ENCODE peak calls at places on chromosome 22, in six cellular contexts. C is transverse colon; A is naive thymus-derived CD4-positive, alpha-beta T cell; D is tibial nerve; U is neural progenitor cell; O is neuronal stem cell. G is an unnamed sample.

GRCh38 chr22:27213766-27214581 is 556.6 kb downstream of the MIAT start:
- DNase-seq in C (peak; percentile 38), A (no peak), D (peak; percentile 37), U (no peak), O (no peak), G (peak; percentile 70)

GRCh38 chr22:28885939-28886338 is 2.6 kb downstream of the ZNRF3 start:
- DNase-seq in C (peak; percentile 49), A (no peak), D (no peak), U (no peak), O (no peak), G (no peak)

GRCh38 chr22:42581762-42582716 is 28.3 kb downstream of the SERHL2 start:
- DNase-seq in C (peak; percentile 81), A (peak; percentile 78), D (peak; percentile 64), U (peak; percentile 87), O (peak; percentile 64), G (peak; percentile 82)

GRCh38 chr22:39972656-39973055 is 12.5 kb downstream of the TMA7B start:
- DNase-seq in C (no peak), A (no peak), D (no peak), U (no peak), O (no peak), G (no peak)

GRCh38 chr22:29055192-29055830 is 6.3 kb downstream of the C22orf31 start:
- DNase-seq in C (no peak), A (no peak), D (no peak), U (peak; percentile 36), O (no peak), G (no peak)

GRCh38 chr22:32255726-32256125 is 579 bp upstream of the SLC5A4 start:
- DNase-seq in C (no peak), A (no peak), D (no peak), U (no peak), O (no peak), G (no peak)

GRCh38 chr22:29480512-29481264 is 670 bp downstream of the NEFH start:
- DNase-seq in C (no peak), A (peak; percentile 16), D (no peak), U (peak; percentile 82), O (no peak), G (no peak)

GRCh38 chr22:43886231-43886630 is 5.6 kb downstream of the PNPLA5 start:
- DNase-seq in C (no peak), A (no peak), D (no peak), U (no peak), O (no peak), G (no peak)

GRCh38 chr22:40289991-40290459 is 56.3 kb upstream of the ADSL start:
- DNase-seq in C (peak; percentile 27), A (peak; percentile 77), D (no peak), U (no peak), O (no peak), G (no peak)

GRCh38 chr22:48228468-48228867 is 1466.0 kb downstream of the TBC1D22A start:
- DNase-seq in C (no peak), A (no peak), D (no peak), U (no peak), O (no peak), G (no peak)

GRCh38 chr22:49243335-49243734 is 584.3 kb downstream of the BRD1 start:
- DNase-seq in C (no peak), A (no peak), D (no peak), U (no peak), O (no peak), G (no peak)

GRCh38 chr22:47613606-47614350 is 851.3 kb downstream of the TBC1D22A start:
- DNase-seq in C (no peak), A (no peak), D (no peak), U (no peak), O (no peak), G (no peak)

DNA sequence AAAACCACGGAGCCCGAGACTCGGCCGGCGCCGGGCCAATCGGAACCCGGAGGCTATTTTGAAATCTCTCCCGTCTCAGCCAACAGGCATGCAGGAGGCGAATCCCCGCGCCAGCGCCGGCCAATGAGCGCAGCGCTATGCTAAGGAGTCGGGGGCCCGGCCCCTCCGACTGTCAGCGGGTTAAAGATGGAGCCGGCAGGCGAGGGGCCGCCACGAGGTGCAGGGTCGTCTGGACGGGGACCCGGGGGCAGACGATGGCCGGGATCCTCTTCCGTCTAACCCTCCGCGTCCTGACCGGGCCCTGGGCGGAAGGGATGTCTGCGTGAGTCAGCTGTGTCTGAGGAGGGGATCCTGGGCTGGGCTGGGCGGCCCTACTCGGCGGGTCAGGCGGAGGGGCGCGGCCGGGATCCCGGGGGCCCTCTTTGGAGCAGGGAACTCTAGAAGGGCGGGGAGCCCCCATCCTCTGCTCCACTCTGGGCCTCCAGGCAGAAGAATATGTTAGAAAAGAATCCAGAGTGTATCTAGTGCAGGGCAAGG is 10.0 kb downstream of the SDF2L1 start:
- DNase-seq in C (peak; percentile 86), A (peak; percentile 74), D (peak; percentile 78), U (peak; percentile 96), O (peak; percentile 91), G (peak; percentile 85)
- H3K27ac ChIP-seq in C (peak overlapping the region; percentile 25), A (peak overlapping the region; percentile 45), D (no peak overlapping the region), U (peak overlapping the region; percentile 6), O (peak overlapping the region; percentile 98), G (no peak overlapping the region)

DNA sequence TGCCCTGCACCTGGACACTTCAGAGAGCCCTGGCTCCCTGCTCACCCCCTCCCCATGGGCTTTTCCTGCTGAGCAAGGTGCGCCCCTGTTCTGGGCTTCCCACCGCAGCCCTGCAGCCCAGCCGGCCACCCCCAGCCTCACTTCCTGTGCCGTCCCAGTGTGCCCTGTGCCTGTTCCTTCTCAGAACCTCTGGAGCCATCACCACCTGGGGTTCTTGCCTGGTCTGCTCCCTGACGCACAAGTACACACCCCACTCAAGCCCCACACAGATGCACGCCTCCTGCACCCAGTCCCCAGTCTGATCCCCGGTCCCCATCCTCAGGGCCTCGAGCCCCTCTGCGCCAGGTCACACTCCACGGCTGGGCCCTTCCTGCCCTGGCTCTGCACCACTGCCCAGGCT is 23.9 kb upstream of the DGCR8 start:
- DNase-seq in C (no peak), A (no peak), D (no peak), U (no peak), O (no peak), G (no peak)
- H3K36me3 ChIP-seq in C (no peaks in the 10 kb centered on the region), A (no peaks in the 10 kb centered on the region), D (no peaks in the 10 kb centered on the region), U (no peaks in the 10 kb centered on the region), O (peaks cover 6% of the 10 kb centered on the region), G (peaks cover 93% of the 10 kb centered on the region)

GRCh38 chr22:36360011-36360410 is 27.8 kb downstream of the MYH9 start:
- DNase-seq in C (no peak), A (no peak), D (no peak), U (peak; percentile 50), O (no peak), G (no peak)
- H3K27ac ChIP-seq in C (peak overlapping the region; percentile 96), A (peak overlapping the region; percentile 57), D (no peak overlapping the region), U (no peak overlapping the region), O (peak overlapping the region; percentile 44), G (peak overlapping the region; percentile 88)

DNA sequence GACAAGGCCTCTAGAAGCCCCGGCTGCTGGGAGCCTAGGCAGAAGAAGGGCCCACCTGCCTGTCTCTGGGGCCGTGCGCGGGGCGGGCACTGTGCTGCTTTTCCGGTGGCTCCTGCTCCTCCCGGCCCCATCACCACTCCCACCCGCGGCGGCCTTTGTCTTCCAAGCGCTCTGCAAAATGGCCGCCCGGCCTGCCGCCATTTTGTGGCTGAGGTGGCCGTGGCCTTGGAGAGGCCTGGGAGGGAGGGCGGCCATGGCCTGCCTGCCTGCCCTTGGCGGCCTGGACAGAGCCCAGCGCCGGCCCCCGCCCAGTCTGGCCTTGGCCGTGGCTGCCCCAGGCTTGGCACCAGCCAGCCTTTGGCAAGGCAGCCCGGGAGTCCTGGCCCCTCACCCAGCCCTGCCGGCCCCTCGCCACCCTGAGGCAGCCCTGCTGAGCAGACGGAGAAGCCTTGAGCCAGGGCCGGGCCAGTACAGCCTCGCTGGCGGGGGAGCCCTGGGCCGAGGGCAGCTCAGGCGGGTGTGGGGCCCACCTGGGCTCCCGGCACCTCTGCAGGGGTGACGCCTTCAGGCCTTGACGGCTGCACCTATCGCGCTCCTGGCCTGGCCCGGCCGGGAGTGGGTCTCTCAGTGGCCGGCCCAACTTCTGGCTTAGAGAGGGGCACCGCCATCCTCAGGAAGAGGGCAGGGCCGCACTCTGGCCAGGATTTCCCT is 46.0 kb upstream of the PPARA start:
- DNase-seq in C (no peak), A (no peak), D (no peak), U (no peak), O (no peak), G (peak; percentile 51)
- H3K36me3 ChIP-seq in C (no peaks in the 10 kb centered on the region), A (no peaks in the 10 kb centered on the region), D (peaks cover 4% of the 10 kb centered on the region), U (no peaks in the 10 kb centered on the region), O (no peaks in the 10 kb centered on the region), G (peaks cover 12% of the 10 kb centered on the region)

GRCh38 chr22:25061605-25062377 is 109.3 kb downstream of the KIAA1671 start:
- DNase-seq in C (no peak), A (no peak), D (no peak), U (no peak), O (no peak), G (no peak)
- H3K27ac ChIP-seq in C (no peak overlapping the region), A (peak overlapping the region; percentile 70), D (no peak overlapping the region), U (no peak overlapping the region), O (no peak overlapping the region), G (peak overlapping the region; percentile 20)

GRCh38 chr22:38725900-38726655 is 20.3 kb downstream of the GTPBP1 start:
- DNase-seq in C (no peak), A (no peak), D (no peak), U (no peak), O (no peak), G (no peak)
- H3K36me3 ChIP-seq in C (peaks cover 12% of the 10 kb centered on the region), A (peaks cover 33% of the 10 kb centered on the region), D (peaks cover 18% of the 10 kb centered on the region), U (no peaks in the 10 kb centered on the region), O (peaks cover 100% of the 10 kb centered on the region), G (peaks cover 10% of the 10 kb centered on the region)

DNA sequence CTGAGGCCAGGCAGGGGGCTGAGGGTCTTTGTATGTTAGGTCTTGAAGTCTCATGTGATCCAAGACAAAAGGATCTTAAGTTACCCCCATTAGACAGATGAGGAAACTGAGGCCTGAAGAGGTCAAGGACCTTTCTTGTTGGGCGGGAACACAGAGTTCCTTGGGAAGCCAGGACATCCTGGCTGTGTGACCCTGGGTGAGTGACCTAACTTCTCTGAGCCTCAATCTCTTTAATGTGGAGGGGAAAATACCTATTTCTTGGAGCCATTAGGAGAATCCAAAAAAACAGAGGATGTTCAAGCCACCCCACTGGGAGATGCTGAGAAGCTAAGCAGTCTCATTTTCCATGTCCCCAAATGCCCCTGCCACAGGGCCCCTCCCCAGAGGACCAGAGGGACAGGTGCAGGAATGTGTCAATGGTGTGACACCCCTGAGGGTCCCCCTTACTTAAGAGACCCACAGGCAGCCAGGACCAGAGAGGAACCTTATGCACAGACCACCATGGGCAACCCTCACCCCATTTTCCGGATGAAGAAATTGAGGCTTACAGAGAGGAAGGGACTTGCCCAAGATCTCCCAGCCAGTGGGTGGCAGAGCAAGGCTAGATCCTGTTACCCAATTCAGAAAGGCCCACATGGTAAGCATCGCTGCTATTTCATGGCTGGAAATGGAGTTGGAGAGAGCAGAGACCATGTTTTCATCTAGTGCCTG is 8.0 kb downstream of the RAC2 start:
- DNase-seq in C (peak; percentile 3), A (no peak), D (no peak), U (no peak), O (no peak), G (no peak)
- H3K27ac ChIP-seq in C (no peak overlapping the region), A (peak overlapping the region; percentile 86), D (no peak overlapping the region), U (no peak overlapping the region), O (no peak overlapping the region), G (no peak overlapping the region)